ENCODE peak calls at places on chromosomes 5 and 9, in ten cellular contexts. One of them, this sample, is unnamed. For H3K4me1, the result is how much of the 10 kb centered on the place peaks cover.

GRCh38 chr5:132298305-132298704 is 4.1 kb downstream of the SLC22A4 start:
- DNase-seq in breast epithelium: no peak
- DNase-seq in HCT116: no peak
- DNase-seq in stomach: no peak
- DNase-seq in upper lobe of left lung: no peak
- DNase-seq in GM23338: no peak
- DNase-seq in sigmoid colon: no peak
- DNase-seq in spleen: no peak
- DNase-seq in suprapubic skin: no peak
- DNase-seq in SK-N-SH: no peak
- DNase-seq in this sample: no peak

GRCh38 chr5:142011572-142012185 is 1.1 kb downstream of the GNPDA1 start:
- DNase-seq in sigmoid colon: no peak
- DNase-seq in HCT116: no peak
- DNase-seq in stomach: no peak
- DNase-seq in spleen: no peak
- DNase-seq in SK-N-SH: no peak
- DNase-seq in GM23338: no peak
- DNase-seq in upper lobe of left lung: no peak
- DNase-seq in suprapubic skin: no peak
- DNase-seq in breast epithelium: no peak
- DNase-seq in this sample: no peak

GRCh38 chr5:103774736-103775135 is 212.1 kb upstream of the NUDT12 start:
- DNase-seq in SK-N-SH: no peak
- DNase-seq in GM23338: no peak
- DNase-seq in HCT116: no peak
- DNase-seq in spleen: no peak
- DNase-seq in stomach: no peak
- DNase-seq in suprapubic skin: no peak
- DNase-seq in upper lobe of left lung: no peak
- DNase-seq in sigmoid colon: no peak
- DNase-seq in breast epithelium: no peak
- DNase-seq in this sample: no peak

GRCh38 chr9:129914051-129914450 is 78.8 kb downstream of the USP20 start:
- DNase-seq in upper lobe of left lung: no peak
- DNase-seq in HCT116: no peak
- DNase-seq in suprapubic skin: no peak
- DNase-seq in SK-N-SH: no peak
- DNase-seq in breast epithelium: no peak
- DNase-seq in stomach: no peak
- DNase-seq in sigmoid colon: no peak
- DNase-seq in spleen: no peak
- DNase-seq in GM23338: no peak
- DNase-seq in this sample: no peak

GRCh38 chr5:76972670-76973069 is 19.8 kb downstream of the CRHBP start:
- DNase-seq in sigmoid colon: no peak
- DNase-seq in suprapubic skin: no peak
- DNase-seq in SK-N-SH: no peak
- DNase-seq in breast epithelium: no peak
- DNase-seq in stomach: no peak
- DNase-seq in GM23338: no peak
- DNase-seq in spleen: no peak
- DNase-seq in upper lobe of left lung: no peak
- DNase-seq in HCT116: no peak
- DNase-seq in this sample: no peak

GRCh38 chr5:2262620-2263019 is 379.9 kb upstream of the IRX4 start:
- DNase-seq in GM23338: no peak
- DNase-seq in upper lobe of left lung: no peak
- DNase-seq in breast epithelium: no peak
- DNase-seq in HCT116: no peak
- DNase-seq in spleen: no peak
- DNase-seq in SK-N-SH: no peak
- DNase-seq in sigmoid colon: peak
- DNase-seq in suprapubic skin: no peak
- DNase-seq in stomach: peak
- DNase-seq in this sample: no peak

GRCh38 chr5:10724799-10725507 is 36.1 kb downstream of the DAP start:
- DNase-seq in GM23338: peak
- DNase-seq in upper lobe of left lung: peak
- DNase-seq in HCT116: peak
- DNase-seq in breast epithelium: no peak
- DNase-seq in sigmoid colon: peak
- DNase-seq in SK-N-SH: peak
- DNase-seq in suprapubic skin: no peak
- DNase-seq in stomach: peak
- DNase-seq in spleen: no peak
- DNase-seq in this sample: peak

GRCh38 chr5:132417889-132418432 is 48.5 kb downstream of the SLC22A5 start:
- DNase-seq in upper lobe of left lung: no peak
- DNase-seq in SK-N-SH: no peak
- DNase-seq in HCT116: no peak
- DNase-seq in suprapubic skin: no peak
- DNase-seq in stomach: no peak
- DNase-seq in spleen: peak
- DNase-seq in GM23338: no peak
- DNase-seq in sigmoid colon: peak
- DNase-seq in breast epithelium: no peak
- DNase-seq in this sample: no peak

GRCh38 chr5:110751902-110752762 is 13.3 kb downstream of the SLC25A46 start:
- DNase-seq in upper lobe of left lung: no peak
- DNase-seq in stomach: no peak
- DNase-seq in suprapubic skin: no peak
- DNase-seq in sigmoid colon: no peak
- DNase-seq in spleen: no peak
- DNase-seq in breast epithelium: no peak
- DNase-seq in GM23338: peak
- DNase-seq in SK-N-SH: no peak
- DNase-seq in HCT116: no peak
- DNase-seq in this sample: no peak

GRCh38 chr5:34040411-34040810 is 2.6 kb downstream of the C1QTNF3 start:
- DNase-seq in stomach: no peak
- DNase-seq in spleen: no peak
- DNase-seq in breast epithelium: no peak
- DNase-seq in HCT116: no peak
- DNase-seq in upper lobe of left lung: no peak
- DNase-seq in suprapubic skin: no peak
- DNase-seq in GM23338: no peak
- DNase-seq in SK-N-SH: no peak
- DNase-seq in sigmoid colon: no peak
- DNase-seq in this sample: no peak

GRCh38 chr9:127500399-127500798 is 49.1 kb downstream of the LRSAM1 start:
- DNase-seq in HCT116: no peak
- DNase-seq in SK-N-SH: peak
- DNase-seq in breast epithelium: no peak
- DNase-seq in upper lobe of left lung: no peak
- DNase-seq in suprapubic skin: no peak
- DNase-seq in GM23338: no peak
- DNase-seq in stomach: no peak
- DNase-seq in sigmoid colon: no peak
- DNase-seq in spleen: no peak
- DNase-seq in this sample: no peak

GRCh38 chr9:18333157-18333556 is 140.8 kb upstream of the ADAMTSL1 start:
- DNase-seq in GM23338: peak
- DNase-seq in suprapubic skin: no peak
- DNase-seq in HCT116: no peak
- DNase-seq in upper lobe of left lung: no peak
- DNase-seq in stomach: no peak
- DNase-seq in breast epithelium: no peak
- DNase-seq in sigmoid colon: no peak
- DNase-seq in spleen: no peak
- DNase-seq in SK-N-SH: no peak
- DNase-seq in this sample: no peak

GRCh38 chr9:4297151-4297794 is 2.6 kb downstream of the GLIS3 start:
- DNase-seq in upper lobe of left lung: no peak
- DNase-seq in sigmoid colon: peak
- DNase-seq in SK-N-SH: peak
- DNase-seq in stomach: peak
- DNase-seq in suprapubic skin: peak
- DNase-seq in spleen: peak
- DNase-seq in breast epithelium: peak
- DNase-seq in HCT116: peak
- DNase-seq in GM23338: peak
- DNase-seq in this sample: peak

GRCh38 chr9:132288371-132288770 is 66.4 kb downstream of the SETX start:
- DNase-seq in spleen: no peak
- DNase-seq in sigmoid colon: no peak
- DNase-seq in stomach: no peak
- DNase-seq in suprapubic skin: no peak
- DNase-seq in HCT116: no peak
- DNase-seq in GM23338: no peak
- DNase-seq in breast epithelium: no peak
- DNase-seq in SK-N-SH: no peak
- DNase-seq in upper lobe of left lung: no peak
- DNase-seq in this sample: no peak

GRCh38 chr9:35035851-35036701 is 36.3 kb downstream of the VCP start:
- DNase-seq in SK-N-SH: no peak
- DNase-seq in stomach: peak
- DNase-seq in sigmoid colon: peak
- DNase-seq in upper lobe of left lung: peak
- DNase-seq in spleen: peak
- DNase-seq in GM23338: peak
- DNase-seq in HCT116: no peak
- DNase-seq in suprapubic skin: peak
- DNase-seq in breast epithelium: no peak
- DNase-seq in this sample: peak

GRCh38 chr5:66633754-66634153 is 37.6 kb downstream of the MAST4 start:
- DNase-seq in SK-N-SH: no peak
- DNase-seq in upper lobe of left lung: no peak
- DNase-seq in spleen: no peak
- DNase-seq in stomach: no peak
- DNase-seq in suprapubic skin: no peak
- DNase-seq in sigmoid colon: no peak
- DNase-seq in GM23338: peak
- DNase-seq in HCT116: no peak
- DNase-seq in breast epithelium: no peak
- DNase-seq in this sample: no peak

DNA sequence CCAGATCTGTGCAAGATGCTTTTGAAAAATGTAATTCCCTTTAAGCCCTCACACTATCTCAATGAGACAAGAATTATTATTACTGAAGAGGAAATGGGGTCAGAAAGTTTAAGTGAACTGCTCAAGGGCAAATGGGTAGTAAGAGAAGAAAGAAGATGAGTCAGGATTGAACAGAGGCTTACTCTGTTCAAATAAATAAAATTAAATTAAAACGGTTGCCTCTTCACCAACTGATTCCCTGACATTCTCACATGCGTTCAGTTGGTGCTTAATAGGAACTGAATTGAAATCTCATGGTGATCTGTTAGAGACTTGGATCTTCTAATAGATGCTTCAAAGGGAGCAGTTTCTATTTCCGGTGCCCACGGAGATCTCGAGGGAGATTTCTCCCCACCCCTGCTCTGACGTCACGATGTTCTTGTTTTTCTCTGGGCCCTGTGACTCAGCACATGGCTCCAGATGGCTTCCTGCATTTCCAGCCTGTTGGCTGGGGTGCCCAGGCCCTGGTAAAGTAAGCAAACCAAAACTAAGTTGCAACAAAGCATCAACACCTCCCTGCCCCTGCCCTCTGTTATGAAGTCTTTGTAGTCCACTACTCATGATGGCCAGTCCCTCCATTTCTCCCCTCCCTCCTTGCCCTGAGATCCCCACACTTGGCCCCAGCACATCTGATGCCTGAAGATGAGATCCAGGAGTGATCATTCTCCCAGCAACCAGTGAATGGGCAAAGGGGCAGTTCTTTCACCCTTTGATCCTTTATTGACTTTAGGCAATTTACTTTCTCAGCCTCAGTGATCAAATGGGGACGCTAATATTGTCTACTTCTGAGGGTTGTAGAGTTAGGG is 106.1 kb upstream of the CPEB4 start:
- DNase-seq in breast epithelium: peak
- DNase-seq in spleen: peak
- DNase-seq in stomach: peak
- DNase-seq in HCT116: no peak
- DNase-seq in upper lobe of left lung: no peak
- DNase-seq in sigmoid colon: peak
- DNase-seq in SK-N-SH: peak
- DNase-seq in GM23338: no peak
- DNase-seq in suprapubic skin: peak
- DNase-seq in this sample: peak
- H3K4me3 ChIP-seq in breast epithelium: peak
- H3K4me3 ChIP-seq in spleen: no peak
- H3K4me3 ChIP-seq in stomach: no peak
- H3K4me3 ChIP-seq in HCT116: no peak
- H3K4me3 ChIP-seq in upper lobe of left lung: no peak
- H3K4me3 ChIP-seq in sigmoid colon: no peak
- H3K4me3 ChIP-seq in SK-N-SH: no peak
- H3K4me3 ChIP-seq in GM23338: no peak
- H3K4me3 ChIP-seq in suprapubic skin: no peak
- H3K4me3 ChIP-seq in this sample: no peak

GRCh38 chr9:113521693-113522260 is 58.2 kb downstream of the RGS3 start:
- DNase-seq in upper lobe of left lung: no peak
- DNase-seq in SK-N-SH: no peak
- DNase-seq in suprapubic skin: no peak
- DNase-seq in sigmoid colon: no peak
- DNase-seq in stomach: no peak
- DNase-seq in GM23338: no peak
- DNase-seq in HCT116: no peak
- DNase-seq in breast epithelium: no peak
- DNase-seq in spleen: no peak
- DNase-seq in this sample: no peak
- H3K4me1 ChIP-seq in upper lobe of left lung: half or more
- H3K4me1 ChIP-seq in SK-N-SH: under half
- H3K4me1 ChIP-seq in suprapubic skin: under half
- H3K4me1 ChIP-seq in sigmoid colon: half or more
- H3K4me1 ChIP-seq in stomach: half or more
- H3K4me1 ChIP-seq in GM23338: under half
- H3K4me1 ChIP-seq in HCT116: under half
- H3K4me1 ChIP-seq in breast epithelium: under half
- H3K4me1 ChIP-seq in spleen: half or more
- H3K4me1 ChIP-seq in this sample: half or more

GRCh38 chr9:134057751-134058701 is 9.8 kb downstream of the BRD3 start:
- DNase-seq in upper lobe of left lung: peak
- DNase-seq in suprapubic skin: no peak
- DNase-seq in sigmoid colon: peak
- DNase-seq in spleen: peak
- DNase-seq in HCT116: no peak
- DNase-seq in stomach: peak
- DNase-seq in GM23338: no peak
- DNase-seq in SK-N-SH: no peak
- DNase-seq in breast epithelium: peak
- DNase-seq in this sample: peak
- TF ChIP-seq POLR2AphosphoS5 in upper lobe of left lung: no peak
- TF ChIP-seq POLR2AphosphoS5 in suprapubic skin: no peak
- TF ChIP-seq POLR2AphosphoS5 in sigmoid colon: no peak
- TF ChIP-seq POLR2AphosphoS5 in spleen: peak
- TF ChIP-seq POLR2AphosphoS5 in HCT116: no peak
- TF ChIP-seq POLR2AphosphoS5 in stomach: no peak
- TF ChIP-seq POLR2AphosphoS5 in GM23338: no peak
- TF ChIP-seq POLR2AphosphoS5 in SK-N-SH: no peak
- TF ChIP-seq POLR2AphosphoS5 in breast epithelium: no peak
- TF ChIP-seq POLR2AphosphoS5 in this sample: no peak

DNA sequence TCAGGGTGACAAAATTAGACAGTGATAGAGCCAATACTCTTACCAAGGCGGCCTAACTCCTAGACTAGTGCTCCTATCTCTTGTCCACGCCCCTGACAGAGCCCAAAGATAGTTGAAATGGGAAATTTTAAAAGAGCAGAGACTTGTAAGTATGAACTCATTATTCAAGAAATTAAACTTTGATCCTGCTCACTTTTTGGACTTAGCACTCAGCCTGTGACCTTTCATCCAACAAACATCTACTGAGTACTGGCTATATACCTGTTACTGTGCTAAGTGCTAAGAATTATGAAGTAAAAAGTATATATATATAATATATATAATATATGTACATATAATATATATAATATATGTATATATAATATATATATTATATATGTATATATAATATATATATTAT is 1.2 kb downstream of the INVS start:
- DNase-seq in sigmoid colon: no peak
- DNase-seq in SK-N-SH: no peak
- DNase-seq in HCT116: no peak
- DNase-seq in GM23338: no peak
- DNase-seq in spleen: no peak
- DNase-seq in suprapubic skin: no peak
- DNase-seq in breast epithelium: no peak
- DNase-seq in stomach: no peak
- DNase-seq in upper lobe of left lung: no peak
- DNase-seq in this sample: no peak
- H3K4me3 ChIP-seq in sigmoid colon: peak
- H3K4me3 ChIP-seq in SK-N-SH: peak
- H3K4me3 ChIP-seq in HCT116: peak
- H3K4me3 ChIP-seq in GM23338: peak
- H3K4me3 ChIP-seq in spleen: no peak
- H3K4me3 ChIP-seq in suprapubic skin: peak
- H3K4me3 ChIP-seq in breast epithelium: no peak
- H3K4me3 ChIP-seq in stomach: no peak
- H3K4me3 ChIP-seq in upper lobe of left lung: peak
- H3K4me3 ChIP-seq in this sample: peak